ENCODE peak calls at places on chromosome 15, in ten cellular contexts. One of them, this sample, is unnamed.

GRCh38 chr15:73899197-73900128 is 26.1 kb downstream of the TBC1D21 start:
- DNase-seq in HFFc6: no peak
- DNase-seq in RWPE1: no peak
- DNase-seq in activated CD8-positive, alpha-beta T cell treated with anti-CD3 and anti-CD28 coated beads for 36 hours: no peak
- DNase-seq in HCT116: no peak
- DNase-seq in cardiac muscle cell: peak
- DNase-seq in MM.1S: no peak
- DNase-seq in A549: no peak
- DNase-seq in upper lobe of right lung: no peak
- DNase-seq in sigmoid colon: no peak
- DNase-seq in this sample: no peak

GRCh38 chr15:59993041-59993750 is 10.9 kb upstream of the FOXB1 start:
- DNase-seq in sigmoid colon: no peak
- DNase-seq in HFFc6: no peak
- DNase-seq in A549: no peak
- DNase-seq in HCT116: no peak
- DNase-seq in activated CD8-positive, alpha-beta T cell treated with anti-CD3 and anti-CD28 coated beads for 36 hours: no peak
- DNase-seq in RWPE1: no peak
- DNase-seq in cardiac muscle cell: no peak
- DNase-seq in upper lobe of right lung: no peak
- DNase-seq in MM.1S: no peak
- DNase-seq in this sample: no peak

GRCh38 chr15:80010131-80010673 is 39.2 kb upstream of the BCL2A1 start:
- DNase-seq in sigmoid colon: no peak
- DNase-seq in HFFc6: peak
- DNase-seq in HCT116: no peak
- DNase-seq in RWPE1: peak
- DNase-seq in MM.1S: no peak
- DNase-seq in upper lobe of right lung: no peak
- DNase-seq in A549: no peak
- DNase-seq in cardiac muscle cell: no peak
- DNase-seq in activated CD8-positive, alpha-beta T cell treated with anti-CD3 and anti-CD28 coated beads for 36 hours: no peak
- DNase-seq in this sample: no peak

GRCh38 chr15:78449220-78449999 is 11.4 kb downstream of the IREB2 start:
- DNase-seq in sigmoid colon: no peak
- DNase-seq in RWPE1: no peak
- DNase-seq in A549: no peak
- DNase-seq in activated CD8-positive, alpha-beta T cell treated with anti-CD3 and anti-CD28 coated beads for 36 hours: no peak
- DNase-seq in cardiac muscle cell: no peak
- DNase-seq in HCT116: no peak
- DNase-seq in upper lobe of right lung: no peak
- DNase-seq in HFFc6: no peak
- DNase-seq in MM.1S: no peak
- DNase-seq in this sample: no peak

GRCh38 chr15:81271761-81272644 is 51.9 kb downstream of the STARD5 start:
- DNase-seq in sigmoid colon: no peak
- DNase-seq in activated CD8-positive, alpha-beta T cell treated with anti-CD3 and anti-CD28 coated beads for 36 hours: no peak
- DNase-seq in RWPE1: no peak
- DNase-seq in HFFc6: no peak
- DNase-seq in cardiac muscle cell: no peak
- DNase-seq in MM.1S: no peak
- DNase-seq in HCT116: no peak
- DNase-seq in upper lobe of right lung: no peak
- DNase-seq in A549: no peak
- DNase-seq in this sample: no peak

GRCh38 chr15:58243083-58243482 is 104.9 kb downstream of the AQP9 start:
- DNase-seq in RWPE1: no peak
- DNase-seq in sigmoid colon: no peak
- DNase-seq in upper lobe of right lung: no peak
- DNase-seq in HFFc6: no peak
- DNase-seq in MM.1S: no peak
- DNase-seq in HCT116: no peak
- DNase-seq in A549: no peak
- DNase-seq in cardiac muscle cell: no peak
- DNase-seq in activated CD8-positive, alpha-beta T cell treated with anti-CD3 and anti-CD28 coated beads for 36 hours: no peak
- DNase-seq in this sample: no peak

GRCh38 chr15:46795685-46796084 is 921.6 kb upstream of the SEMA6D start:
- DNase-seq in HCT116: no peak
- DNase-seq in sigmoid colon: no peak
- DNase-seq in MM.1S: no peak
- DNase-seq in A549: no peak
- DNase-seq in activated CD8-positive, alpha-beta T cell treated with anti-CD3 and anti-CD28 coated beads for 36 hours: no peak
- DNase-seq in RWPE1: no peak
- DNase-seq in HFFc6: no peak
- DNase-seq in cardiac muscle cell: no peak
- DNase-seq in upper lobe of right lung: no peak
- DNase-seq in this sample: no peak

GRCh38 chr15:87724330-87724729 is 532.2 kb downstream of the NTRK3 start:
- DNase-seq in cardiac muscle cell: no peak
- DNase-seq in sigmoid colon: peak
- DNase-seq in MM.1S: no peak
- DNase-seq in upper lobe of right lung: no peak
- DNase-seq in HCT116: no peak
- DNase-seq in RWPE1: no peak
- DNase-seq in activated CD8-positive, alpha-beta T cell treated with anti-CD3 and anti-CD28 coated beads for 36 hours: no peak
- DNase-seq in A549: no peak
- DNase-seq in HFFc6: no peak
- DNase-seq in this sample: no peak

GRCh38 chr15:92599394-92599970 is 56.1 kb downstream of the FAM174B start:
- DNase-seq in RWPE1: no peak
- DNase-seq in cardiac muscle cell: no peak
- DNase-seq in sigmoid colon: no peak
- DNase-seq in HFFc6: peak
- DNase-seq in HCT116: no peak
- DNase-seq in A549: no peak
- DNase-seq in MM.1S: no peak
- DNase-seq in activated CD8-positive, alpha-beta T cell treated with anti-CD3 and anti-CD28 coated beads for 36 hours: peak
- DNase-seq in upper lobe of right lung: no peak
- DNase-seq in this sample: no peak

GRCh38 chr15:59160880-59161593 is 45.6 kb upstream of the LDHAL6B start:
- DNase-seq in upper lobe of right lung: no peak
- DNase-seq in HCT116: no peak
- DNase-seq in HFFc6: no peak
- DNase-seq in MM.1S: peak
- DNase-seq in A549: peak
- DNase-seq in cardiac muscle cell: peak
- DNase-seq in sigmoid colon: no peak
- DNase-seq in RWPE1: no peak
- DNase-seq in activated CD8-positive, alpha-beta T cell treated with anti-CD3 and anti-CD28 coated beads for 36 hours: peak
- DNase-seq in this sample: no peak

GRCh38 chr15:83462953-83463433 is 15.9 kb downstream of the SH3GL3 start:
- DNase-seq in HFFc6: no peak
- DNase-seq in A549: no peak
- DNase-seq in MM.1S: no peak
- DNase-seq in sigmoid colon: no peak
- DNase-seq in activated CD8-positive, alpha-beta T cell treated with anti-CD3 and anti-CD28 coated beads for 36 hours: no peak
- DNase-seq in cardiac muscle cell: peak
- DNase-seq in RWPE1: no peak
- DNase-seq in upper lobe of right lung: no peak
- DNase-seq in HCT116: no peak
- DNase-seq in this sample: no peak

GRCh38 chr15:31069360-31070000 is 32.0 kb downstream of the TRPM1 start:
- DNase-seq in MM.1S: no peak
- DNase-seq in upper lobe of right lung: no peak
- DNase-seq in sigmoid colon: no peak
- DNase-seq in A549: no peak
- DNase-seq in RWPE1: no peak
- DNase-seq in activated CD8-positive, alpha-beta T cell treated with anti-CD3 and anti-CD28 coated beads for 36 hours: no peak
- DNase-seq in cardiac muscle cell: no peak
- DNase-seq in HCT116: no peak
- DNase-seq in HFFc6: peak
- DNase-seq in this sample: no peak

GRCh38 chr15:60297047-60297446 is 100.7 kb downstream of the ANXA2 start:
- DNase-seq in HCT116: no peak
- DNase-seq in sigmoid colon: no peak
- DNase-seq in HFFc6: no peak
- DNase-seq in cardiac muscle cell: no peak
- DNase-seq in MM.1S: no peak
- DNase-seq in activated CD8-positive, alpha-beta T cell treated with anti-CD3 and anti-CD28 coated beads for 36 hours: no peak
- DNase-seq in upper lobe of right lung: no peak
- DNase-seq in RWPE1: peak
- DNase-seq in A549: no peak
- DNase-seq in this sample: no peak

GRCh38 chr15:70584838-70585706 is 178.3 kb downstream of the UACA start:
- DNase-seq in sigmoid colon: no peak
- DNase-seq in cardiac muscle cell: peak
- DNase-seq in HCT116: peak
- DNase-seq in MM.1S: no peak
- DNase-seq in RWPE1: peak
- DNase-seq in HFFc6: peak
- DNase-seq in activated CD8-positive, alpha-beta T cell treated with anti-CD3 and anti-CD28 coated beads for 36 hours: peak
- DNase-seq in A549: peak
- DNase-seq in upper lobe of right lung: no peak
- DNase-seq in this sample: peak

GRCh38 chr15:101697488-101697887 is 26.8 kb downstream of the TARS3 start:
- DNase-seq in HCT116: no peak
- DNase-seq in MM.1S: no peak
- DNase-seq in cardiac muscle cell: no peak
- DNase-seq in RWPE1: no peak
- DNase-seq in HFFc6: no peak
- DNase-seq in A549: no peak
- DNase-seq in sigmoid colon: no peak
- DNase-seq in activated CD8-positive, alpha-beta T cell treated with anti-CD3 and anti-CD28 coated beads for 36 hours: no peak
- DNase-seq in upper lobe of right lung: no peak
- DNase-seq in this sample: no peak

GRCh38 chr15:72365844-72366243 is 10.0 kb downstream of the HEXA start:
- DNase-seq in sigmoid colon: no peak
- DNase-seq in upper lobe of right lung: no peak
- DNase-seq in HFFc6: no peak
- DNase-seq in A549: no peak
- DNase-seq in HCT116: no peak
- DNase-seq in activated CD8-positive, alpha-beta T cell treated with anti-CD3 and anti-CD28 coated beads for 36 hours: peak
- DNase-seq in MM.1S: no peak
- DNase-seq in RWPE1: no peak
- DNase-seq in cardiac muscle cell: no peak
- DNase-seq in this sample: peak

GRCh38 chr15:83320831-83321230 is 36.4 kb upstream of the BNC1 start:
- DNase-seq in upper lobe of right lung: no peak
- DNase-seq in HFFc6: peak
- DNase-seq in activated CD8-positive, alpha-beta T cell treated with anti-CD3 and anti-CD28 coated beads for 36 hours: no peak
- DNase-seq in sigmoid colon: no peak
- DNase-seq in cardiac muscle cell: no peak
- DNase-seq in RWPE1: no peak
- DNase-seq in A549: no peak
- DNase-seq in HCT116: no peak
- DNase-seq in MM.1S: no peak
- DNase-seq in this sample: no peak

GRCh38 chr15:42401544-42402478 is 42.5 kb downstream of the CAPN3 start:
- DNase-seq in HFFc6: no peak
- DNase-seq in RWPE1: no peak
- DNase-seq in sigmoid colon: no peak
- DNase-seq in activated CD8-positive, alpha-beta T cell treated with anti-CD3 and anti-CD28 coated beads for 36 hours: peak
- DNase-seq in HCT116: peak
- DNase-seq in upper lobe of right lung: no peak
- DNase-seq in A549: no peak
- DNase-seq in cardiac muscle cell: no peak
- DNase-seq in MM.1S: no peak
- DNase-seq in this sample: no peak

GRCh38 chr15:84747423-84748273 is 744 bp upstream of the ZNF592 start:
- DNase-seq in upper lobe of right lung: peak
- DNase-seq in HCT116: no peak
- DNase-seq in RWPE1: peak
- DNase-seq in HFFc6: peak
- DNase-seq in A549: peak
- DNase-seq in sigmoid colon: peak
- DNase-seq in cardiac muscle cell: peak
- DNase-seq in activated CD8-positive, alpha-beta T cell treated with anti-CD3 and anti-CD28 coated beads for 36 hours: peak
- DNase-seq in MM.1S: no peak
- DNase-seq in this sample: no peak
- TF ChIP-seq CTCF in upper lobe of right lung: no peak
- TF ChIP-seq CTCF in HCT116: no peak
- TF ChIP-seq CTCF in RWPE1: no peak
- TF ChIP-seq CTCF in HFFc6: no peak
- TF ChIP-seq CTCF in A549: no peak
- TF ChIP-seq CTCF in sigmoid colon: no peak
- TF ChIP-seq CTCF in cardiac muscle cell: no peak
- TF ChIP-seq CTCF in activated CD8-positive, alpha-beta T cell treated with anti-CD3 and anti-CD28 coated beads for 36 hours: no peak
- TF ChIP-seq CTCF in MM.1S: peak
- TF ChIP-seq CTCF in this sample: no peak

GRCh38 chr15:38768970-38769369 is 204.4 kb upstream of the RASGRP1 start:
- DNase-seq in upper lobe of right lung: no peak
- DNase-seq in RWPE1: no peak
- DNase-seq in activated CD8-positive, alpha-beta T cell treated with anti-CD3 and anti-CD28 coated beads for 36 hours: peak
- DNase-seq in sigmoid colon: no peak
- DNase-seq in cardiac muscle cell: peak
- DNase-seq in HCT116: no peak
- DNase-seq in MM.1S: no peak
- DNase-seq in A549: no peak
- DNase-seq in HFFc6: peak
- DNase-seq in this sample: no peak
- TF ChIP-seq CTCF in upper lobe of right lung: peak
- TF ChIP-seq CTCF in RWPE1: no peak
- TF ChIP-seq CTCF in activated CD8-positive, alpha-beta T cell treated with anti-CD3 and anti-CD28 coated beads for 36 hours: no peak
- TF ChIP-seq CTCF in sigmoid colon: no peak
- TF ChIP-seq CTCF in cardiac muscle cell: peak
- TF ChIP-seq CTCF in HCT116: peak
- TF ChIP-seq CTCF in MM.1S: no peak
- TF ChIP-seq CTCF in A549: peak
- TF ChIP-seq CTCF in HFFc6: peak
- TF ChIP-seq CTCF in this sample: no peak

DNA sequence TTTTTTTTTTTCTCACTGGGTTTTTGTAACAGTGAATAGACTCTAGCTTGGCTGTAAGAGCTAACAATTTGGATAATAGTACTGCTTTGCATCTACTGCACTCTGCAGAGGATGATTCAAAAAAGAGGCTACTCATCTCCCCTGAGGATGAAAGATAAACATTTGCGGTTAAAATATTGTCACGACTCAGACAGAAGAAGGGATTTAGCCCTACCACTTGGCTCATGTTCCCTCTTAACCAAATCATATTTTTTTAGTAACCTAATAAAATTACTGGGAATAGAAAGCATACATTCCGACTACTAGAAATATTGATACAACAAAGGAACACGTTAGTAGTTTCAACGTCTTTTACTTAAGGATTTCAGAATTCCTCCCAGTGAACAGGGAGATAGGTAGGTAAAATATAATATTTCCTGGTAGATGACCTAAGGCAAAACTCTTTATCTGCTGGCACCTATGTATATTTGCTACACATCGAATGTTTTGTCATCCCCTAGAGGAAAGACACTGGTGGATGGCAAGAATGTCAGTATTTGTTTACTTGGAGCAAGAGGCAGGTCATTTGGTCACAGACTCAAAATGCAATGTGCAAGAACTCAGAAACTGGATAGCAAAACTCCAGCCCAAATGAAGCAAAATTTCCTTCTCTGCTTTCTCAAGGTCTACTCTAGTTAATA is 110.8 kb downstream of the GREM1 start:
- DNase-seq in A549: peak
- DNase-seq in activated CD8-positive, alpha-beta T cell treated with anti-CD3 and anti-CD28 coated beads for 36 hours: no peak
- DNase-seq in MM.1S: no peak
- DNase-seq in sigmoid colon: no peak
- DNase-seq in RWPE1: peak
- DNase-seq in upper lobe of right lung: no peak
- DNase-seq in cardiac muscle cell: no peak
- DNase-seq in HFFc6: peak
- DNase-seq in HCT116: no peak
- DNase-seq in this sample: no peak
- TF ChIP-seq CTCF in A549: no peak
- TF ChIP-seq CTCF in activated CD8-positive, alpha-beta T cell treated with anti-CD3 and anti-CD28 coated beads for 36 hours: no peak
- TF ChIP-seq CTCF in MM.1S: no peak
- TF ChIP-seq CTCF in sigmoid colon: no peak
- TF ChIP-seq CTCF in RWPE1: no peak
- TF ChIP-seq CTCF in upper lobe of right lung: no peak
- TF ChIP-seq CTCF in cardiac muscle cell: no peak
- TF ChIP-seq CTCF in HFFc6: no peak
- TF ChIP-seq CTCF in HCT116: no peak
- TF ChIP-seq CTCF in this sample: no peak

GRCh38 chr15:51382787-51383186 is 41.3 kb downstream of the GLDN start:
- DNase-seq in cardiac muscle cell: peak
- DNase-seq in sigmoid colon: no peak
- DNase-seq in HCT116: peak
- DNase-seq in activated CD8-positive, alpha-beta T cell treated with anti-CD3 and anti-CD28 coated beads for 36 hours: peak
- DNase-seq in A549: peak
- DNase-seq in HFFc6: peak
- DNase-seq in RWPE1: peak
- DNase-seq in MM.1S: peak
- DNase-seq in upper lobe of right lung: no peak
- DNase-seq in this sample: peak
- TF ChIP-seq CTCF in cardiac muscle cell: peak
- TF ChIP-seq CTCF in sigmoid colon: peak
- TF ChIP-seq CTCF in HCT116: peak
- TF ChIP-seq CTCF in activated CD8-positive, alpha-beta T cell treated with anti-CD3 and anti-CD28 coated beads for 36 hours: no peak
- TF ChIP-seq CTCF in A549: peak
- TF ChIP-seq CTCF in HFFc6: peak
- TF ChIP-seq CTCF in RWPE1: peak
- TF ChIP-seq CTCF in MM.1S: peak
- TF ChIP-seq CTCF in upper lobe of right lung: peak
- TF ChIP-seq CTCF in this sample: peak

This sample was measured in GM20000.